ENCODE peak calls at places on chromosomes 7 and 10, in six cellular contexts. One of them, this sample, is unnamed.

GRCh38 chr10:113029055-113029440 is 79.0 kb downstream of the TCF7L2 start:
- DNase-seq in HEK293T: no peak
- DNase-seq in stimulated activated CD4-positive, alpha-beta T cell treated with anti-CD3 and anti-CD28 coated beads, Interleukin-1b, Interleukin-23, amount 100 ng/mL, for 48 hours: no peak
- DNase-seq in T-cell: no peak
- DNase-seq in A549: no peak
- DNase-seq in C1 segment of cervical spinal cord: no peak
- DNase-seq in this sample: no peak

GRCh38 chr7:14191686-14192098 is 202.2 kb upstream of the ETV1 start:
- DNase-seq in HEK293T: no peak
- DNase-seq in stimulated activated CD4-positive, alpha-beta T cell treated with anti-CD3 and anti-CD28 coated beads, Interleukin-1b, Interleukin-23, amount 100 ng/mL, for 48 hours: no peak
- DNase-seq in T-cell: no peak
- DNase-seq in A549: no peak
- DNase-seq in C1 segment of cervical spinal cord: no peak
- DNase-seq in this sample: no peak

GRCh38 chr7:30348083-30348560 is 63.7 kb downstream of the ZNRF2 start:
- DNase-seq in HEK293T: no peak
- DNase-seq in stimulated activated CD4-positive, alpha-beta T cell treated with anti-CD3 and anti-CD28 coated beads, Interleukin-1b, Interleukin-23, amount 100 ng/mL, for 48 hours: peak
- DNase-seq in T-cell: peak
- DNase-seq in A549: peak
- DNase-seq in C1 segment of cervical spinal cord: no peak
- DNase-seq in this sample: peak

GRCh38 chr7:151491859-151492258 is 27.8 kb downstream of the RHEB start:
- DNase-seq in HEK293T: no peak
- DNase-seq in stimulated activated CD4-positive, alpha-beta T cell treated with anti-CD3 and anti-CD28 coated beads, Interleukin-1b, Interleukin-23, amount 100 ng/mL, for 48 hours: no peak
- DNase-seq in T-cell: no peak
- DNase-seq in A549: peak
- DNase-seq in C1 segment of cervical spinal cord: no peak
- DNase-seq in this sample: no peak

GRCh38 chr10:124865676-124866075 is 64.1 kb downstream of the ABRAXAS2 start:
- DNase-seq in HEK293T: no peak
- DNase-seq in stimulated activated CD4-positive, alpha-beta T cell treated with anti-CD3 and anti-CD28 coated beads, Interleukin-1b, Interleukin-23, amount 100 ng/mL, for 48 hours: no peak
- DNase-seq in T-cell: no peak
- DNase-seq in A549: no peak
- DNase-seq in C1 segment of cervical spinal cord: no peak
- DNase-seq in this sample: no peak

GRCh38 chr10:83917519-83918506 is 221.5 kb upstream of the GHITM start:
- DNase-seq in HEK293T: peak
- DNase-seq in stimulated activated CD4-positive, alpha-beta T cell treated with anti-CD3 and anti-CD28 coated beads, Interleukin-1b, Interleukin-23, amount 100 ng/mL, for 48 hours: no peak
- DNase-seq in T-cell: no peak
- DNase-seq in A549: peak
- DNase-seq in C1 segment of cervical spinal cord: no peak
- DNase-seq in this sample: no peak

GRCh38 chr7:73701357-73701995 is 18.0 kb downstream of the STX1A start:
- DNase-seq in HEK293T: peak
- DNase-seq in stimulated activated CD4-positive, alpha-beta T cell treated with anti-CD3 and anti-CD28 coated beads, Interleukin-1b, Interleukin-23, amount 100 ng/mL, for 48 hours: no peak
- DNase-seq in T-cell: no peak
- DNase-seq in A549: peak
- DNase-seq in C1 segment of cervical spinal cord: no peak
- DNase-seq in this sample: no peak

GRCh38 chr7:134741901-134742635 is 37.4 kb upstream of the CALD1 start:
- DNase-seq in HEK293T: no peak
- DNase-seq in stimulated activated CD4-positive, alpha-beta T cell treated with anti-CD3 and anti-CD28 coated beads, Interleukin-1b, Interleukin-23, amount 100 ng/mL, for 48 hours: no peak
- DNase-seq in T-cell: no peak
- DNase-seq in A549: no peak
- DNase-seq in C1 segment of cervical spinal cord: no peak
- DNase-seq in this sample: no peak

GRCh38 chr10:131706952-131707351 is 193.9 kb upstream of the PPP2R2D start:
- DNase-seq in HEK293T: no peak
- DNase-seq in stimulated activated CD4-positive, alpha-beta T cell treated with anti-CD3 and anti-CD28 coated beads, Interleukin-1b, Interleukin-23, amount 100 ng/mL, for 48 hours: no peak
- DNase-seq in T-cell: no peak
- DNase-seq in A549: no peak
- DNase-seq in C1 segment of cervical spinal cord: no peak
- DNase-seq in this sample: no peak

GRCh38 chr10:97785731-97786130 is 13.9 kb upstream of the SFRP5 start:
- DNase-seq in HEK293T: no peak
- DNase-seq in stimulated activated CD4-positive, alpha-beta T cell treated with anti-CD3 and anti-CD28 coated beads, Interleukin-1b, Interleukin-23, amount 100 ng/mL, for 48 hours: no peak
- DNase-seq in T-cell: no peak
- DNase-seq in A549: no peak
- DNase-seq in C1 segment of cervical spinal cord: no peak
- DNase-seq in this sample: no peak

GRCh38 chr10:102644646-102645387 is 538 bp downstream of the TRIM8 start:
- DNase-seq in HEK293T: peak
- DNase-seq in stimulated activated CD4-positive, alpha-beta T cell treated with anti-CD3 and anti-CD28 coated beads, Interleukin-1b, Interleukin-23, amount 100 ng/mL, for 48 hours: peak
- DNase-seq in T-cell: peak
- DNase-seq in A549: peak
- DNase-seq in C1 segment of cervical spinal cord: peak
- DNase-seq in this sample: no peak

GRCh38 chr10:31101123-31101522 is 69.5 kb upstream of the ZNF438 start:
- DNase-seq in HEK293T: no peak
- DNase-seq in stimulated activated CD4-positive, alpha-beta T cell treated with anti-CD3 and anti-CD28 coated beads, Interleukin-1b, Interleukin-23, amount 100 ng/mL, for 48 hours: peak
- DNase-seq in T-cell: no peak
- DNase-seq in A549: peak
- DNase-seq in C1 segment of cervical spinal cord: no peak
- DNase-seq in this sample: no peak

GRCh38 chr10:127310389-127310788 is 114.0 kb upstream of the INSYN2A start:
- DNase-seq in HEK293T: no peak
- DNase-seq in stimulated activated CD4-positive, alpha-beta T cell treated with anti-CD3 and anti-CD28 coated beads, Interleukin-1b, Interleukin-23, amount 100 ng/mL, for 48 hours: no peak
- DNase-seq in T-cell: no peak
- DNase-seq in A549: no peak
- DNase-seq in C1 segment of cervical spinal cord: no peak
- DNase-seq in this sample: no peak

GRCh38 chr10:110006358-110007170 is 1.2 kb upstream of the ADD3 start:
- DNase-seq in HEK293T: no peak
- DNase-seq in stimulated activated CD4-positive, alpha-beta T cell treated with anti-CD3 and anti-CD28 coated beads, Interleukin-1b, Interleukin-23, amount 100 ng/mL, for 48 hours: peak
- DNase-seq in T-cell: no peak
- DNase-seq in A549: peak
- DNase-seq in C1 segment of cervical spinal cord: peak
- DNase-seq in this sample: no peak

GRCh38 chr10:22503315-22504090 is 158.2 kb downstream of the SPAG6 start:
- DNase-seq in HEK293T: peak
- DNase-seq in stimulated activated CD4-positive, alpha-beta T cell treated with anti-CD3 and anti-CD28 coated beads, Interleukin-1b, Interleukin-23, amount 100 ng/mL, for 48 hours: no peak
- DNase-seq in T-cell: no peak
- DNase-seq in A549: no peak
- DNase-seq in C1 segment of cervical spinal cord: no peak
- DNase-seq in this sample: no peak

GRCh38 chr7:73737491-73738219 is 947 bp downstream of the ABHD11 start:
- DNase-seq in HEK293T: no peak
- DNase-seq in stimulated activated CD4-positive, alpha-beta T cell treated with anti-CD3 and anti-CD28 coated beads, Interleukin-1b, Interleukin-23, amount 100 ng/mL, for 48 hours: peak
- DNase-seq in T-cell: no peak
- DNase-seq in A549: no peak
- DNase-seq in C1 segment of cervical spinal cord: no peak
- DNase-seq in this sample: no peak

GRCh38 chr10:14707441-14707840 is 67.3 kb downstream of the FAM107B start:
- DNase-seq in HEK293T: no peak
- DNase-seq in stimulated activated CD4-positive, alpha-beta T cell treated with anti-CD3 and anti-CD28 coated beads, Interleukin-1b, Interleukin-23, amount 100 ng/mL, for 48 hours: no peak
- DNase-seq in T-cell: no peak
- DNase-seq in A549: no peak
- DNase-seq in C1 segment of cervical spinal cord: no peak
- DNase-seq in this sample: no peak

GRCh38 chr7:51160411-51160810 is 156.2 kb downstream of the COBL start:
- DNase-seq in HEK293T: no peak
- DNase-seq in stimulated activated CD4-positive, alpha-beta T cell treated with anti-CD3 and anti-CD28 coated beads, Interleukin-1b, Interleukin-23, amount 100 ng/mL, for 48 hours: no peak
- DNase-seq in T-cell: no peak
- DNase-seq in A549: no peak
- DNase-seq in C1 segment of cervical spinal cord: no peak
- DNase-seq in this sample: no peak

GRCh38 chr10:30445716-30446115 is 11.7 kb downstream of the MAP3K8 start:
- DNase-seq in HEK293T: no peak
- DNase-seq in stimulated activated CD4-positive, alpha-beta T cell treated with anti-CD3 and anti-CD28 coated beads, Interleukin-1b, Interleukin-23, amount 100 ng/mL, for 48 hours: no peak
- DNase-seq in T-cell: no peak
- DNase-seq in A549: no peak
- DNase-seq in C1 segment of cervical spinal cord: no peak
- DNase-seq in this sample: no peak

GRCh38 chr10:100510533-100511308 is 8.9 kb downstream of the SEC31B start:
- DNase-seq in HEK293T: no peak
- DNase-seq in stimulated activated CD4-positive, alpha-beta T cell treated with anti-CD3 and anti-CD28 coated beads, Interleukin-1b, Interleukin-23, amount 100 ng/mL, for 48 hours: peak
- DNase-seq in T-cell: peak
- DNase-seq in A549: no peak
- DNase-seq in C1 segment of cervical spinal cord: no peak
- DNase-seq in this sample: no peak

GRCh38 chr10:37839243-37839642 is 18.2 kb downstream of the ZNF248 start:
- DNase-seq in HEK293T: no peak
- DNase-seq in stimulated activated CD4-positive, alpha-beta T cell treated with anti-CD3 and anti-CD28 coated beads, Interleukin-1b, Interleukin-23, amount 100 ng/mL, for 48 hours: no peak
- DNase-seq in T-cell: no peak
- DNase-seq in A549: no peak
- DNase-seq in C1 segment of cervical spinal cord: no peak
- DNase-seq in this sample: no peak

GRCh38 chr7:44977956-44978355 is 859 bp downstream of the MYO1G start:
- DNase-seq in HEK293T: no peak
- DNase-seq in stimulated activated CD4-positive, alpha-beta T cell treated with anti-CD3 and anti-CD28 coated beads, Interleukin-1b, Interleukin-23, amount 100 ng/mL, for 48 hours: no peak
- DNase-seq in T-cell: no peak
- DNase-seq in A549: no peak
- DNase-seq in C1 segment of cervical spinal cord: no peak
- DNase-seq in this sample: no peak

GRCh38 chr7:73870041-73870492 is 9.1 kb downstream of the TMEM270 start:
- DNase-seq in HEK293T: no peak
- DNase-seq in stimulated activated CD4-positive, alpha-beta T cell treated with anti-CD3 and anti-CD28 coated beads, Interleukin-1b, Interleukin-23, amount 100 ng/mL, for 48 hours: no peak
- DNase-seq in T-cell: no peak
- DNase-seq in A549: no peak
- DNase-seq in C1 segment of cervical spinal cord: no peak
- DNase-seq in this sample: no peak

GRCh38 chr7:98165827-98166667 is 45.2 kb upstream of the BHLHA15 start:
- DNase-seq in HEK293T: peak
- DNase-seq in stimulated activated CD4-positive, alpha-beta T cell treated with anti-CD3 and anti-CD28 coated beads, Interleukin-1b, Interleukin-23, amount 100 ng/mL, for 48 hours: peak
- DNase-seq in T-cell: peak
- DNase-seq in A549: peak
- DNase-seq in C1 segment of cervical spinal cord: no peak
- DNase-seq in this sample: no peak

GRCh38 chr7:4386190-4386589 is 295.9 kb upstream of the FOXK1 start:
- DNase-seq in HEK293T: no peak
- DNase-seq in stimulated activated CD4-positive, alpha-beta T cell treated with anti-CD3 and anti-CD28 coated beads, Interleukin-1b, Interleukin-23, amount 100 ng/mL, for 48 hours: no peak
- DNase-seq in T-cell: no peak
- DNase-seq in A549: no peak
- DNase-seq in C1 segment of cervical spinal cord: no peak
- DNase-seq in this sample: no peak

This sample was measured in SK-N-MC.